ENCODE peak calls at places on chromosomes 5 and 9, in six cellular contexts. One of them, this sample, is unnamed.
A peak's percentile ranks its signal among the peaks of the same experiment; 100 is the strongest.

GRCh38 chr9:14383296-14383695 is 69.4 kb upstream of the NFIB start:
- DNase-seq in NCI-H2081 treated with DMSO at 0.1 percent for 48 hours: no peak
- DNase-seq in RCC 7860: no peak
- DNase-seq in RPMI7951: peak; percentile 34
- DNase-seq in substantia nigra: no peak
- DNase-seq in activated effector memory CD4-positive, alpha-beta T cell treated with Interleukin-2 at 50 U/mL for 16 hours: no peak
- DNase-seq in this sample: peak; percentile 11

GRCh38 chr5:170693701-170694100 is 89.8 kb upstream of the GABRP start:
- DNase-seq in NCI-H2081 treated with DMSO at 0.1 percent for 48 hours: no peak
- DNase-seq in RCC 7860: no peak
- DNase-seq in RPMI7951: no peak
- DNase-seq in substantia nigra: no peak
- DNase-seq in activated effector memory CD4-positive, alpha-beta T cell treated with Interleukin-2 at 50 U/mL for 16 hours: no peak
- DNase-seq in this sample: no peak

GRCh38 chr5:41048986-41049385 is 22.2 kb downstream of the MROH2B start:
- DNase-seq in NCI-H2081 treated with DMSO at 0.1 percent for 48 hours: no peak
- DNase-seq in RCC 7860: no peak
- DNase-seq in RPMI7951: no peak
- DNase-seq in substantia nigra: no peak
- DNase-seq in activated effector memory CD4-positive, alpha-beta T cell treated with Interleukin-2 at 50 U/mL for 16 hours: no peak
- DNase-seq in this sample: no peak

GRCh38 chr9:94085062-94085639 is 887 bp downstream of the PTPDC1 start:
- DNase-seq in NCI-H2081 treated with DMSO at 0.1 percent for 48 hours: no peak
- DNase-seq in RCC 7860: peak; percentile 62
- DNase-seq in RPMI7951: peak; percentile 25
- DNase-seq in substantia nigra: no peak
- DNase-seq in activated effector memory CD4-positive, alpha-beta T cell treated with Interleukin-2 at 50 U/mL for 16 hours: no peak
- DNase-seq in this sample: no peak

GRCh38 chr5:14244721-14245518 is 101.8 kb downstream of the TRIO start:
- DNase-seq in NCI-H2081 treated with DMSO at 0.1 percent for 48 hours: no peak
- DNase-seq in RCC 7860: no peak
- DNase-seq in RPMI7951: no peak
- DNase-seq in substantia nigra: no peak
- DNase-seq in activated effector memory CD4-positive, alpha-beta T cell treated with Interleukin-2 at 50 U/mL for 16 hours: no peak
- DNase-seq in this sample: peak; percentile 16

GRCh38 chr9:18229992-18230676 is 243.8 kb upstream of the ADAMTSL1 start:
- DNase-seq in NCI-H2081 treated with DMSO at 0.1 percent for 48 hours: no peak
- DNase-seq in RCC 7860: no peak
- DNase-seq in RPMI7951: no peak
- DNase-seq in substantia nigra: no peak
- DNase-seq in activated effector memory CD4-positive, alpha-beta T cell treated with Interleukin-2 at 50 U/mL for 16 hours: no peak
- DNase-seq in this sample: no peak

GRCh38 chr9:94798201-94798600 is 71.7 kb downstream of the AOPEP start:
- DNase-seq in NCI-H2081 treated with DMSO at 0.1 percent for 48 hours: no peak
- DNase-seq in RCC 7860: no peak
- DNase-seq in RPMI7951: no peak
- DNase-seq in substantia nigra: no peak
- DNase-seq in activated effector memory CD4-positive, alpha-beta T cell treated with Interleukin-2 at 50 U/mL for 16 hours: no peak
- DNase-seq in this sample: no peak

GRCh38 chr5:99553411-99553810 is 624.6 kb upstream of the CHD1 start:
- DNase-seq in NCI-H2081 treated with DMSO at 0.1 percent for 48 hours: no peak
- DNase-seq in RCC 7860: no peak
- DNase-seq in RPMI7951: no peak
- DNase-seq in substantia nigra: no peak
- DNase-seq in activated effector memory CD4-positive, alpha-beta T cell treated with Interleukin-2 at 50 U/mL for 16 hours: no peak
- DNase-seq in this sample: no peak

GRCh38 chr5:149069711-149070110 is 6.8 kb upstream of the SH3TC2 start:
- DNase-seq in NCI-H2081 treated with DMSO at 0.1 percent for 48 hours: no peak
- DNase-seq in RCC 7860: no peak
- DNase-seq in RPMI7951: no peak
- DNase-seq in substantia nigra: no peak
- DNase-seq in activated effector memory CD4-positive, alpha-beta T cell treated with Interleukin-2 at 50 U/mL for 16 hours: no peak
- DNase-seq in this sample: no peak

This sample was measured in SJCRH30.